ENCODE peak calls at places on chromosome 10, in nine cellular contexts. I is kidney epithelial cell, M is body of pancreas, C is bronchial epithelial cell, G is neural progenitor cell, B is neural crest cell, N is AG04450, Q is AG10803, U is tibial nerve. Y is an unnamed sample.

GRCh38 chr10:115857856-115858255 is 415.1 kb downstream of the GFRA1 start:
- DNase-seq in N (no peak), M (no peak), I (peak; percentile 37), Q (peak; percentile 89), G (no peak), B (no peak), U (no peak), C (peak; percentile 45), Y (no peak)

GRCh38 chr10:69721690-69722310 is 79.9 kb upstream of the COL13A1 start:
- DNase-seq in B (no peak), I (no peak), C (peak; percentile 30), M (no peak), U (no peak), Q (peak; percentile 74), N (no peak), G (peak; percentile 39), Y (no peak)

GRCh38 chr10:22427890-22428571 is 82.7 kb downstream of the SPAG6 start:
- DNase-seq in G (no peak), I (peak; percentile 49), M (no peak), N (peak; percentile 58), B (no peak), C (peak; percentile 96), U (no peak), Q (peak; percentile 95), Y (no peak)

GRCh38 chr10:123027861-123028260 is 19.1 kb downstream of the ACADSB start:
- DNase-seq in Q (peak; percentile 29), G (no peak), N (no peak), I (peak; percentile 34), C (peak; percentile 29), U (no peak), M (no peak), B (no peak), Y (no peak)

GRCh38 chr10:1128649-1129048 is 72.5 kb downstream of the WDR37 start:
- DNase-seq in N (no peak), Q (no peak), I (no peak), C (no peak), G (no peak), B (no peak), M (no peak), U (no peak), Y (no peak)

GRCh38 chr10:132549416-132549815 is 11.8 kb downstream of the INPP5A start:
- DNase-seq in U (no peak), G (no peak), B (no peak), C (no peak), N (no peak), M (no peak), Q (no peak), I (no peak), Y (no peak)

GRCh38 chr10:12177642-12178041 is 18.0 kb downstream of the NUDT5 start:
- DNase-seq in U (no peak), Q (no peak), C (peak; percentile 33), B (no peak), I (peak; percentile 55), N (no peak), G (no peak), M (no peak), Y (no peak)

GRCh38 chr10:14707441-14707840 is 67.3 kb downstream of the FAM107B start:
- DNase-seq in Q (peak; percentile 52), G (peak; percentile 38), N (no peak), M (no peak), C (no peak), I (no peak), U (no peak), B (no peak), Y (no peak)

GRCh38 chr10:3987142-3987974 is 202.3 kb upstream of the KLF6 start:
- DNase-seq in B (no peak), U (no peak), C (peak; percentile 1), G (no peak), N (no peak), I (no peak), M (no peak), Q (peak; percentile 60), Y (no peak)

GRCh38 chr10:72276421-72277339 is 3.0 kb downstream of the DDIT4 start:
- DNase-seq in U (no peak), M (peak; percentile 74), N (no peak), Q (peak; percentile 84), G (no peak), C (peak; percentile 86), B (no peak), I (no peak), Y (no peak)

GRCh38 chr10:70139151-70139996 is 6.7 kb upstream of the AIFM2 start:
- DNase-seq in N (no peak), I (no peak), B (no peak), Q (no peak), G (no peak), M (no peak), C (no peak), U (no peak), Y (no peak)

GRCh38 chr10:35712486-35712885 is 70.4 kb upstream of the FZD8 start:
- DNase-seq in I (no peak), C (no peak), M (no peak), N (no peak), B (no peak), U (no peak), G (no peak), Q (no peak), Y (no peak)

GRCh38 chr10:106560925-106561640 is 603.4 kb downstream of the SORCS1 start:
- DNase-seq in B (no peak), M (no peak), N (no peak), Q (peak; percentile 73), I (no peak), C (peak; percentile 79), U (no peak), G (no peak), Y (no peak)

GRCh38 chr10:109726473-109726872 is 196.8 kb downstream of the XPNPEP1 start:
- DNase-seq in B (no peak), C (no peak), N (no peak), M (peak; percentile 13), I (peak; percentile 10), U (no peak), Q (no peak), G (no peak), Y (no peak)

GRCh38 chr10:126094537-126094936 is 198.2 kb downstream of the FANK1 start:
- DNase-seq in Q (no peak), C (peak; percentile 11), I (no peak), U (no peak), M (no peak), N (no peak), G (no peak), B (no peak), Y (no peak)

GRCh38 chr10:34121125-34121973 is 693.7 kb downstream of the PARD3 start:
- DNase-seq in C (no peak), I (no peak), M (no peak), N (no peak), B (no peak), G (no peak), Q (no peak), U (no peak), Y (no peak)

GRCh38 chr10:114538544-114538906 is 119.5 kb downstream of the ABLIM1 start:
- DNase-seq in U (no peak), I (no peak), B (no peak), G (peak; percentile 67), C (peak; percentile 38), M (no peak), Q (no peak), N (no peak), Y (no peak)

GRCh38 chr10:34607894-34608293 is 207.2 kb downstream of the PARD3 start:
- DNase-seq in U (no peak), M (no peak), Q (no peak), B (no peak), G (no peak), I (peak; percentile 14), N (no peak), C (no peak), Y (no peak)

GRCh38 chr10:421170-421569 is 268.3 kb downstream of the DIP2C start:
- DNase-seq in Q (no peak), G (no peak), C (no peak), M (no peak), U (no peak), B (no peak), N (no peak), I (no peak), Y (no peak)

GRCh38 chr10:8044908-8045727 is 9.4 kb upstream of the GATA3 start:
- DNase-seq in G (peak; percentile 72), C (no peak), M (no peak), Q (no peak), U (no peak), I (no peak), B (no peak), N (no peak), Y (no peak)

GRCh38 chr10:87505366-87506113 is 847 bp downstream of the MINPP1 start:
- DNase-seq in N (no peak), G (peak; percentile 78), Q (peak; percentile 52), B (peak; percentile 18), I (no peak), U (no peak), C (peak; percentile 44), M (peak; percentile 54), Y (no peak)
- TF ChIP-seq CTCF in N (peak; percentile 67), G (peak; percentile 61), Q (peak; percentile 61), B (peak; percentile 65), I (peak; percentile 83), U (peak; percentile 45), C (peak; percentile 94), M (peak; percentile 36), Y (peak; percentile 46)

DNA sequence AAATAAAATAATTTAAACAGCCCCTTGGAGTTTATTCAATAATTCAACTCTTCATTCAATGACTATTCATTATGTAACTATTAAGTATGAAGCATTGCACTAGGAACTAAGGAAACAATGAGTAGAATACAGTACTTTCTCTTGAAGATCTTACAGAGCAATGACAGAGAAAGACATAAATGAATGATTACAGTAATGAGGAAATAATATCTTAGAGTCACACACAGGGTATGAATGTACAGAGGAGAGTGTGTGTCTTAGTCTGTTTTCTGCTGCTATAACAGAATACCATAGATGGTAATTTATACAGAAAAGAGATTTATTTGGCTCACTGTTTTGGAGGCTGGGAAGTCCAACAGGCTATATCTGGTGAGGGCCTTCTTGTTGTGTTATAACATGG is 120.5 kb upstream of the NRBF2 start:
- DNase-seq in C (no peak), I (no peak), Q (no peak), M (no peak), U (no peak), B (no peak), N (no peak), G (no peak), Y (no peak)
- TF ChIP-seq CTCF in C (no peak), I (no peak), Q (no peak), M (no peak), U (no peak), B (no peak), N (no peak), G (no peak), Y (no peak)

GRCh38 chr10:17640331-17640816 is 3.6 kb upstream of the STAM start:
- DNase-seq in M (no peak), G (no peak), B (no peak), Q (no peak), C (no peak), N (no peak), I (no peak), U (no peak), Y (no peak)
- TF ChIP-seq CTCF in M (no peak), G (no peak), B (no peak), Q (no peak), C (no peak), N (no peak), I (no peak), U (no peak), Y (no peak)

DNA sequence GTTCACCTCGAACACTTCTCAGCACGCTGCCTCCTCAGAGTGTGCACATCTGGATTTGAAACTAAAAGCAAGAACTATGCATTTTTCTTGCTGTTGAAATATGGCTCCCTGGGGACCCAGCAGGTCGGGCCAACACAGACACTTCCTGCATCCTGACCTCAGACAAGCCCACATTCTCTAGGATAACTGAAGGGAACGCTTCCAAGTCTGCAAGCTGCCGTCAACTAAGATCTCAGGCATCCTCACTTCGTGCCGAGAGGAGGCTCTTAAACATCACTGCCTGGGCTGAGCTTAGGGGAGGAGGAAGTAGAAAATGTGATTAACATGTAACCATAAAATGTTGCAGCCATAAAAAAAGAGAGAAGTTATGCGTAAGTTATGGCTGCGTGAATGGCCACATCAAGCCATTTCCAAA is 65.5 kb downstream of the PYROXD2 start:
- DNase-seq in N (peak; percentile 97), Q (peak; percentile 100), I (peak; percentile 19), B (no peak), M (no peak), C (no peak), G (no peak), U (peak; percentile 28), Y (no peak)
- TF ChIP-seq CTCF in N (peak; percentile 10), Q (no peak), I (no peak), B (no peak), M (no peak), C (no peak), G (no peak), U (no peak), Y (no peak)

Y was measured in D721Med.